ENCODE peak calls at places on chromosomes 3 and 15, in nine cellular contexts. O, Z, R, F, B, V, X, G and H are unnamed samples.
A peak's percentile ranks its signal among the peaks of the same experiment; 100 is the strongest.

GRCh38 chr15:48149858-48150257 is 28.2 kb downstream of the MYEF2 start:
- DNase-seq in O (no peak), Z (no peak), R (no peak), F (peak; percentile 58), B (no peak), V (no peak), X (no peak), G (no peak), H (no peak)

GRCh38 chr3:53045784-53046170 is at the start of gene SFMBT1:
- DNase-seq in O (peak; percentile 26), Z (peak; percentile 75), R (peak; percentile 46), F (peak; percentile 71), B (peak; percentile 52), V (peak; percentile 66), X (peak; percentile 73), G (peak; percentile 87), H (no peak)

GRCh38 chr3:71785594-71786472 is 885 bp upstream of the PROK2 start:
- DNase-seq in O (no peak), Z (no peak), R (no peak), F (no peak), B (no peak), V (no peak), X (no peak), G (no peak), H (no peak)

GRCh38 chr3:64443553-64444331 is 218.5 kb upstream of the PRICKLE2 start:
- DNase-seq in O (no peak), Z (no peak), R (no peak), F (no peak), B (no peak), V (no peak), X (no peak), G (no peak), H (no peak)

GRCh38 chr15:93173369-93173768 is 84.4 kb upstream of the RGMA start:
- DNase-seq in O (no peak), Z (no peak), R (no peak), F (no peak), B (no peak), V (no peak), X (no peak), G (no peak), H (no peak)

GRCh38 chr15:47674576-47675232 is 42.6 kb upstream of the SEMA6D start:
- DNase-seq in O (peak; percentile 94), Z (no peak), R (no peak), F (no peak), B (no peak), V (no peak), X (no peak), G (no peak), H (no peak)

GRCh38 chr15:35351059-35351458 is 194.9 kb downstream of the DPH6 start:
- DNase-seq in O (no peak), Z (no peak), R (no peak), F (no peak), B (no peak), V (no peak), X (no peak), G (no peak), H (no peak)

GRCh38 chr3:101690972-101691371 is 4.5 kb upstream of the RPL24 start:
- DNase-seq in O (no peak), Z (no peak), R (no peak), F (no peak), B (no peak), V (no peak), X (no peak), G (no peak), H (no peak)

GRCh38 chr3:139308156-139309017 is 35.4 kb upstream of the MRPS22 start:
- DNase-seq in O (no peak), Z (no peak), R (no peak), F (peak; percentile 92), B (no peak), V (no peak), X (no peak), G (no peak), H (no peak)

GRCh38 chr3:116963802-116964201 is 254.2 kb downstream of the TUSC7 start:
- DNase-seq in O (no peak), Z (no peak), R (no peak), F (no peak), B (no peak), V (no peak), X (no peak), G (no peak), H (no peak)

GRCh38 chr3:114178770-114179368 is at the start of gene DRD3:
- DNase-seq in O (no peak), Z (no peak), R (no peak), F (peak; percentile 37), B (peak; percentile 11), V (no peak), X (peak; percentile 3), G (no peak), H (no peak)

GRCh38 chr3:41195970-41196369 is 3.3 kb upstream of the CTNNB1 start:
- DNase-seq in O (no peak), Z (no peak), R (no peak), F (no peak), B (peak; percentile 27), V (no peak), X (no peak), G (no peak), H (no peak)

GRCh38 chr3:194518652-194519051 is 31.9 kb upstream of the ATP13A3 start:
- DNase-seq in O (no peak), Z (no peak), R (no peak), F (no peak), B (no peak), V (no peak), X (no peak), G (no peak), H (no peak)

GRCh38 chr3:115071611-115072010 is 75.5 kb downstream of the ZBTB20 start:
- DNase-seq in O (no peak), Z (no peak), R (peak; percentile 59), F (peak; percentile 20), B (no peak), V (no peak), X (no peak), G (no peak), H (no peak)

GRCh38 chr15:101114610-101115009 is 137.2 kb downstream of the CHSY1 start:
- DNase-seq in O (no peak), Z (no peak), R (no peak), F (no peak), B (no peak), V (no peak), X (no peak), G (no peak), H (no peak)